ENCODE peak calls at places on chromosome 3, in six cellular contexts. One of them, this sample, is unnamed.

GRCh38 chr3:100260081-100260684 is 609 bp upstream of the TBC1D23 start:
- DNase-seq in left lung: peak; percentile 71
- DNase-seq in NT2/D1: peak; percentile 11
- DNase-seq in upper lobe of right lung: peak; percentile 71
- DNase-seq in tibial artery: peak; percentile 73
- DNase-seq in CD8-positive, alpha-beta T cell: no peak
- DNase-seq in this sample: no peak

GRCh38 chr3:115436767-115437301 is 186.5 kb upstream of the GAP43 start:
- DNase-seq in left lung: no peak
- DNase-seq in NT2/D1: peak; percentile 6
- DNase-seq in upper lobe of right lung: no peak
- DNase-seq in tibial artery: no peak
- DNase-seq in CD8-positive, alpha-beta T cell: no peak
- DNase-seq in this sample: no peak

GRCh38 chr3:133192967-133193366 is 154.8 kb downstream of the TMEM108 start:
- DNase-seq in left lung: no peak
- DNase-seq in NT2/D1: no peak
- DNase-seq in upper lobe of right lung: no peak
- DNase-seq in tibial artery: no peak
- DNase-seq in CD8-positive, alpha-beta T cell: no peak
- DNase-seq in this sample: no peak

GRCh38 chr3:104206925-104207324 is 1159.8 kb upstream of the ALCAM start:
- DNase-seq in left lung: no peak
- DNase-seq in NT2/D1: no peak
- DNase-seq in upper lobe of right lung: no peak
- DNase-seq in tibial artery: no peak
- DNase-seq in CD8-positive, alpha-beta T cell: no peak
- DNase-seq in this sample: peak; percentile 10

GRCh38 chr3:17643691-17644090 is 98.7 kb downstream of the TBC1D5 start:
- DNase-seq in left lung: no peak
- DNase-seq in NT2/D1: no peak
- DNase-seq in upper lobe of right lung: no peak
- DNase-seq in tibial artery: no peak
- DNase-seq in CD8-positive, alpha-beta T cell: no peak
- DNase-seq in this sample: no peak

GRCh38 chr3:45771166-45771775 is 25.1 kb downstream of the SLC6A20 start:
- DNase-seq in left lung: no peak
- DNase-seq in NT2/D1: no peak
- DNase-seq in upper lobe of right lung: no peak
- DNase-seq in tibial artery: no peak
- DNase-seq in CD8-positive, alpha-beta T cell: no peak
- DNase-seq in this sample: no peak

GRCh38 chr3:13894812-13895154 is 14.9 kb upstream of the WNT7A start:
- DNase-seq in left lung: peak; percentile 66
- DNase-seq in NT2/D1: no peak
- DNase-seq in upper lobe of right lung: no peak
- DNase-seq in tibial artery: no peak
- DNase-seq in CD8-positive, alpha-beta T cell: no peak
- DNase-seq in this sample: no peak

GRCh38 chr3:81395739-81396138 is 365.7 kb downstream of the GBE1 start:
- DNase-seq in left lung: peak; percentile 16
- DNase-seq in NT2/D1: peak; percentile 32
- DNase-seq in upper lobe of right lung: no peak
- DNase-seq in tibial artery: no peak
- DNase-seq in CD8-positive, alpha-beta T cell: no peak
- DNase-seq in this sample: no peak

GRCh38 chr3:73031573-73032103 is 29.8 kb upstream of the EBLN2 start:
- DNase-seq in left lung: no peak
- DNase-seq in NT2/D1: no peak
- DNase-seq in upper lobe of right lung: no peak
- DNase-seq in tibial artery: no peak
- DNase-seq in CD8-positive, alpha-beta T cell: no peak
- DNase-seq in this sample: no peak

GRCh38 chr3:24086597-24087369 is 141.7 kb downstream of the NR1D2 start:
- DNase-seq in left lung: no peak
- DNase-seq in NT2/D1: no peak
- DNase-seq in upper lobe of right lung: no peak
- DNase-seq in tibial artery: no peak
- DNase-seq in CD8-positive, alpha-beta T cell: no peak
- DNase-seq in this sample: no peak

GRCh38 chr3:80688814-80689213 is 921.0 kb upstream of the ROBO1 start:
- DNase-seq in left lung: no peak
- DNase-seq in NT2/D1: peak; percentile 1
- DNase-seq in upper lobe of right lung: no peak
- DNase-seq in tibial artery: no peak
- DNase-seq in CD8-positive, alpha-beta T cell: no peak
- DNase-seq in this sample: no peak

GRCh38 chr3:157499342-157499963 is 3.8 kb downstream of the VEPH1 start:
- DNase-seq in left lung: peak; percentile 89
- DNase-seq in NT2/D1: peak; percentile 74
- DNase-seq in upper lobe of right lung: peak; percentile 85
- DNase-seq in tibial artery: no peak
- DNase-seq in CD8-positive, alpha-beta T cell: no peak
- DNase-seq in this sample: peak; percentile 78

GRCh38 chr3:17207019-17207418 is 322.3 kb downstream of the PLCL2 start:
- DNase-seq in left lung: no peak
- DNase-seq in NT2/D1: no peak
- DNase-seq in upper lobe of right lung: no peak
- DNase-seq in tibial artery: no peak
- DNase-seq in CD8-positive, alpha-beta T cell: no peak
- DNase-seq in this sample: no peak

GRCh38 chr3:72655758-72656157 is 192.5 kb downstream of the SHQ1 start:
- DNase-seq in left lung: no peak
- DNase-seq in NT2/D1: no peak
- DNase-seq in upper lobe of right lung: no peak
- DNase-seq in tibial artery: no peak
- DNase-seq in CD8-positive, alpha-beta T cell: no peak
- DNase-seq in this sample: no peak

GRCh38 chr3:177590826-177591225 is 393.5 kb upstream of the TBL1XR1 start:
- DNase-seq in left lung: no peak
- DNase-seq in NT2/D1: no peak
- DNase-seq in upper lobe of right lung: no peak
- DNase-seq in tibial artery: no peak
- DNase-seq in CD8-positive, alpha-beta T cell: no peak
- DNase-seq in this sample: no peak

GRCh38 chr3:114213669-114214541 is 23.5 kb downstream of the ZNF80 start:
- DNase-seq in left lung: no peak
- DNase-seq in NT2/D1: no peak
- DNase-seq in upper lobe of right lung: no peak
- DNase-seq in tibial artery: no peak
- DNase-seq in CD8-positive, alpha-beta T cell: peak; percentile 35
- DNase-seq in this sample: no peak

GRCh38 chr3:178845446-178846118 is 226.0 kb downstream of the ZMAT3 start:
- DNase-seq in left lung: no peak
- DNase-seq in NT2/D1: no peak
- DNase-seq in upper lobe of right lung: no peak
- DNase-seq in tibial artery: no peak
- DNase-seq in CD8-positive, alpha-beta T cell: no peak
- DNase-seq in this sample: no peak

GRCh38 chr3:55588120-55588765 is 101.1 kb upstream of the WNT5A start:
- DNase-seq in left lung: no peak
- DNase-seq in NT2/D1: no peak
- DNase-seq in upper lobe of right lung: no peak
- DNase-seq in tibial artery: no peak
- DNase-seq in CD8-positive, alpha-beta T cell: no peak
- DNase-seq in this sample: no peak

GRCh38 chr3:97971679-97972567 is at the start of gene RIOX2:
- DNase-seq in left lung: peak; percentile 94
- DNase-seq in NT2/D1: peak; percentile 25
- DNase-seq in upper lobe of right lung: peak; percentile 92
- DNase-seq in tibial artery: peak; percentile 80
- DNase-seq in CD8-positive, alpha-beta T cell: peak; percentile 48
- DNase-seq in this sample: peak; percentile 86

GRCh38 chr3:71430941-71431552 is 152.5 kb downstream of the FOXP1 start:
- DNase-seq in left lung: no peak
- DNase-seq in NT2/D1: no peak
- DNase-seq in upper lobe of right lung: no peak
- DNase-seq in tibial artery: no peak
- DNase-seq in CD8-positive, alpha-beta T cell: no peak
- DNase-seq in this sample: no peak

GRCh38 chr3:186534113-186534669 is 10.0 kb downstream of the CRYGS start:
- DNase-seq in left lung: no peak
- DNase-seq in NT2/D1: no peak
- DNase-seq in upper lobe of right lung: no peak
- DNase-seq in tibial artery: no peak
- DNase-seq in CD8-positive, alpha-beta T cell: no peak
- DNase-seq in this sample: no peak

GRCh38 chr3:53688066-53688465 is 158.2 kb downstream of the CHDH start:
- DNase-seq in left lung: no peak
- DNase-seq in NT2/D1: no peak
- DNase-seq in upper lobe of right lung: no peak
- DNase-seq in tibial artery: no peak
- DNase-seq in CD8-positive, alpha-beta T cell: no peak
- DNase-seq in this sample: no peak

GRCh38 chr3:157094301-157094700 is 65.6 kb downstream of the CCNL1 start:
- DNase-seq in left lung: no peak
- DNase-seq in NT2/D1: no peak
- DNase-seq in upper lobe of right lung: no peak
- DNase-seq in tibial artery: no peak
- DNase-seq in CD8-positive, alpha-beta T cell: no peak
- DNase-seq in this sample: no peak

GRCh38 chr3:52240059-52240885 is 1.3 kb upstream of the TWF2 start:
- DNase-seq in left lung: no peak
- DNase-seq in NT2/D1: no peak
- DNase-seq in upper lobe of right lung: peak; percentile 67
- DNase-seq in tibial artery: peak; percentile 81
- DNase-seq in CD8-positive, alpha-beta T cell: no peak
- DNase-seq in this sample: peak; percentile 36

GRCh38 chr3:67655364-67656121 is 1.1 kb upstream of the SUCLG2 start:
- DNase-seq in left lung: no peak
- DNase-seq in NT2/D1: no peak
- DNase-seq in upper lobe of right lung: peak; percentile 64
- DNase-seq in tibial artery: no peak
- DNase-seq in CD8-positive, alpha-beta T cell: peak; percentile 57
- DNase-seq in this sample: no peak

GRCh38 chr3:144384241-144384979 is 412.8 kb downstream of the DIPK2A start:
- DNase-seq in left lung: no peak
- DNase-seq in NT2/D1: no peak
- DNase-seq in upper lobe of right lung: no peak
- DNase-seq in tibial artery: no peak
- DNase-seq in CD8-positive, alpha-beta T cell: no peak
- DNase-seq in this sample: no peak

DNA sequence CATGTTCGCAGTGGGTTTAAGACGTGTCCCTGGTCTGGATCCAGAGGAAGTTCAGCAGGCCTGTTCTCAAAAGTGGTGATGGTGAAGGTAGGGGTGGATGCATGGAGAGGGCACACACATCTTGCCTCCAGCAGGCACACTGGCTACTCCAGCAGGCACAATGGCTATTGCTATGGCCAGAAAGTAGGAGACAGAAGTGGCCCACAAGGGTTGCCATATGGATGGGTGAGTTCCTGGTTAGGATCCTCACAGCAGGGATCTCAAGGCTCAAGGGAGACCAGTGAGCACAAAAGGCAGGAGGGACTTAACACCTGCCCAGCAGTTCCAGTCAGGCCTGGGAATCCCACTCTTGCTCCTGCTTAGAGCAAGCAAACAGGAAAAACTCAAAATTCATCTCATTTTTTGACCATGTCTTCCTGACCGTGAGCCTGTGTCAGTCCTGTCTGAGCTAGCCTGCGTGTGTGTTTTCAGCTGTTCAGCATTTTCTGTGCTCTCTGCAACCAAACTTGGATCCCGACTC is 107.8 kb downstream of the LRIG1 start:
- DNase-seq in left lung: no peak
- DNase-seq in NT2/D1: no peak
- DNase-seq in upper lobe of right lung: no peak
- DNase-seq in tibial artery: no peak
- DNase-seq in CD8-positive, alpha-beta T cell: no peak
- DNase-seq in this sample: no peak
- H3K4me3 ChIP-seq in left lung: no peak overlapping the region
- H3K4me3 ChIP-seq in NT2/D1: no peak overlapping the region
- H3K4me3 ChIP-seq in upper lobe of right lung: no peak overlapping the region
- H3K4me3 ChIP-seq in tibial artery: no peak overlapping the region
- H3K4me3 ChIP-seq in CD8-positive, alpha-beta T cell: peak overlapping the region; percentile 16
- H3K4me3 ChIP-seq in this sample: no peak overlapping the region

GRCh38 chr3:59992578-59992977 is 942.8 kb upstream of the CFAP20DC start:
- DNase-seq in left lung: no peak
- DNase-seq in NT2/D1: no peak
- DNase-seq in upper lobe of right lung: no peak
- DNase-seq in tibial artery: no peak
- DNase-seq in CD8-positive, alpha-beta T cell: no peak
- DNase-seq in this sample: no peak
- H3K4me1 ChIP-seq in left lung: no peaks in the 10 kb centered on the region
- H3K4me1 ChIP-seq in NT2/D1: no peaks in the 10 kb centered on the region
- H3K4me1 ChIP-seq in upper lobe of right lung: no peaks in the 10 kb centered on the region
- H3K4me1 ChIP-seq in tibial artery: no peaks in the 10 kb centered on the region
- H3K4me1 ChIP-seq in CD8-positive, alpha-beta T cell: peaks cover 54% of the 10 kb centered on the region
- H3K4me1 ChIP-seq in this sample: no peaks in the 10 kb centered on the region

GRCh38 chr3:28590216-28590615 is 241.6 kb upstream of the AZI2 start:
- DNase-seq in left lung: no peak
- DNase-seq in NT2/D1: no peak
- DNase-seq in upper lobe of right lung: no peak
- DNase-seq in tibial artery: no peak
- DNase-seq in CD8-positive, alpha-beta T cell: no peak
- DNase-seq in this sample: no peak
- H3K4me3 ChIP-seq in left lung: no peak overlapping the region
- H3K4me3 ChIP-seq in NT2/D1: no peak overlapping the region
- H3K4me3 ChIP-seq in upper lobe of right lung: no peak overlapping the region
- H3K4me3 ChIP-seq in tibial artery: no peak overlapping the region
- H3K4me3 ChIP-seq in CD8-positive, alpha-beta T cell: no peak overlapping the region
- H3K4me3 ChIP-seq in this sample: no peak overlapping the region

GRCh38 chr3:46992231-46992630 is 12.8 kb downstream of the NBEAL2 start:
- DNase-seq in left lung: peak; percentile 53
- DNase-seq in NT2/D1: no peak
- DNase-seq in upper lobe of right lung: no peak
- DNase-seq in tibial artery: no peak
- DNase-seq in CD8-positive, alpha-beta T cell: no peak
- DNase-seq in this sample: no peak

GRCh38 chr3:46991406-46992165 is 12.1 kb downstream of the NBEAL2 start:
- DNase-seq in left lung: peak; percentile 58
- DNase-seq in NT2/D1: no peak
- DNase-seq in upper lobe of right lung: no peak
- DNase-seq in tibial artery: no peak
- DNase-seq in CD8-positive, alpha-beta T cell: no peak
- DNase-seq in this sample: no peak

GRCh38 chr3:46993986-46994385 is 14.5 kb downstream of the NBEAL2 start:
- DNase-seq in left lung: peak; percentile 45
- DNase-seq in NT2/D1: no peak
- DNase-seq in upper lobe of right lung: no peak
- DNase-seq in tibial artery: no peak
- DNase-seq in CD8-positive, alpha-beta T cell: no peak
- DNase-seq in this sample: peak; percentile 45

GRCh38 chr3:46994801-46995731 is 15.6 kb downstream of the NBEAL2 start:
- DNase-seq in left lung: peak; percentile 75
- DNase-seq in NT2/D1: no peak
- DNase-seq in upper lobe of right lung: no peak
- DNase-seq in tibial artery: no peak
- DNase-seq in CD8-positive, alpha-beta T cell: no peak
- DNase-seq in this sample: no peak

GRCh38 chr3:46993292-46993691 is 13.8 kb downstream of the NBEAL2 start:
- DNase-seq in left lung: peak; percentile 26
- DNase-seq in NT2/D1: no peak
- DNase-seq in upper lobe of right lung: no peak
- DNase-seq in tibial artery: no peak
- DNase-seq in CD8-positive, alpha-beta T cell: no peak
- DNase-seq in this sample: no peak
- H3K4me1 ChIP-seq in left lung: peaks cover 54% of the 10 kb centered on the region
- H3K4me1 ChIP-seq in NT2/D1: peaks cover 20% of the 10 kb centered on the region
- H3K4me1 ChIP-seq in upper lobe of right lung: peaks cover 25% of the 10 kb centered on the region
- H3K4me1 ChIP-seq in tibial artery: no peaks in the 10 kb centered on the region
- H3K4me1 ChIP-seq in CD8-positive, alpha-beta T cell: peaks cover 22% of the 10 kb centered on the region
- H3K4me1 ChIP-seq in this sample: no peaks in the 10 kb centered on the region

This sample was measured in pancreas.